ENCODE peak calls at places on chromosome 20, in ten cellular contexts. F is mesendoderm; J is HFFc6; Z is cardiac septum; A is effector CD8-positive, alpha-beta T cell; T is naive thymus-derived CD8-positive, alpha-beta T cell; U is T1000; B is stimulated activated CD4-positive, alpha-beta T cell treated with anti-CD3 and anti-CD28 coated beads, Interleukin-2, amount 100 ng/mL, for 48 hours; R is GM03348; M is A549. X is an unnamed sample.
A peak's percentile ranks its signal among the peaks of the same experiment; 100 is the strongest.

GRCh38 chr20:31819083-31819784 is at the start of gene MYLK2:
- DNase-seq in F (no peak), J (no peak), Z (peak; percentile 74), A (no peak), T (no peak), U (no peak), B (no peak), R (no peak), M (no peak), X (no peak)

GRCh38 chr20:48584391-48585249 is 243.2 kb downstream of the PREX1 start:
- DNase-seq in F (no peak), J (no peak), Z (peak; percentile 19), A (no peak), T (no peak), U (no peak), B (no peak), R (no peak), M (no peak), X (no peak)

GRCh38 chr20:57688295-57688694 is 21.5 kb downstream of the PMEPA1 start:
- DNase-seq in F (no peak), J (no peak), Z (no peak), A (no peak), T (no peak), U (no peak), B (no peak), R (no peak), M (no peak), X (no peak)

GRCh38 chr20:61775423-61775822 is 290.3 kb downstream of the TAF4 start:
- DNase-seq in F (no peak), J (no peak), Z (no peak), A (no peak), T (no peak), U (no peak), B (no peak), R (no peak), M (no peak), X (no peak)

GRCh38 chr20:14775778-14776177 is 438.4 kb upstream of the FLRT3 start:
- DNase-seq in F (no peak), J (no peak), Z (no peak), A (no peak), T (no peak), U (peak; percentile 16), B (no peak), R (peak; percentile 15), M (no peak), X (no peak)

GRCh38 chr20:54062812-54063280 is 7.5 kb downstream of the BCAS1 start:
- DNase-seq in F (peak; percentile 57), J (peak; percentile 48), Z (no peak), A (no peak), T (no peak), U (no peak), B (no peak), R (peak; percentile 72), M (peak; percentile 62), X (no peak)

GRCh38 chr20:52303281-52303950 is 111.8 kb upstream of the ZFP64 start:
- DNase-seq in F (no peak), J (no peak), Z (no peak), A (no peak), T (no peak), U (no peak), B (peak; percentile 32), R (no peak), M (no peak), X (no peak)

GRCh38 chr20:46757754-46758678 is 48.6 kb downstream of the SLC2A10 start:
- DNase-seq in F (peak; percentile 66), J (peak; percentile 31), Z (no peak), A (peak; percentile 22), T (peak; percentile 43), U (peak; percentile 44), B (peak; percentile 45), R (peak; percentile 80), M (peak; percentile 70), X (peak; percentile 33)

GRCh38 chr20:57654998-57655811 is 35.0 kb upstream of the ZBP1 start:
- DNase-seq in F (peak; percentile 46), J (no peak), Z (peak; percentile 70), A (no peak), T (no peak), U (no peak), B (no peak), R (peak; percentile 7), M (peak; percentile 19), X (no peak)

GRCh38 chr20:33262658-33263065 is 20.4 kb upstream of the BPIFB1 start:
- DNase-seq in F (peak; percentile 82), J (peak; percentile 51), Z (no peak), A (no peak), T (no peak), U (no peak), B (no peak), R (peak; percentile 53), M (no peak), X (no peak)

GRCh38 chr20:36606171-36607116 is 865 bp downstream of the RAB5IF start:
- DNase-seq in F (peak; percentile 75), J (no peak), Z (no peak), A (no peak), T (no peak), U (no peak), B (no peak), R (peak; percentile 36), M (no peak), X (no peak)

GRCh38 chr20:5845686-5846651 is 95.8 kb downstream of the SHLD1 start:
- DNase-seq in F (peak; percentile 47), J (peak; percentile 45), Z (no peak), A (no peak), T (no peak), U (no peak), B (no peak), R (no peak), M (no peak), X (no peak)

GRCh38 chr20:33521461-33521860 is 31.6 kb downstream of the CBFA2T2 start:
- DNase-seq in F (no peak), J (no peak), Z (no peak), A (no peak), T (no peak), U (no peak), B (no peak), R (no peak), M (no peak), X (no peak)

GRCh38 chr20:39072653-39073052 is 110.5 kb downstream of the DHX35 start:
- DNase-seq in F (no peak), J (no peak), Z (no peak), A (no peak), T (no peak), U (no peak), B (no peak), R (no peak), M (no peak), X (no peak)

GRCh38 chr20:20427202-20427864 is 59.4 kb downstream of the INSM1 start:
- DNase-seq in F (no peak), J (no peak), Z (no peak), A (no peak), T (no peak), U (no peak), B (no peak), R (no peak), M (no peak), X (no peak)

GRCh38 chr20:41072099-41072798 is 43.6 kb downstream of the TOP1 start:
- DNase-seq in F (no peak), J (peak; percentile 80), Z (no peak), A (no peak), T (no peak), U (peak; percentile 18), B (no peak), R (peak; percentile 75), M (no peak), X (no peak)

GRCh38 chr20:35511814-35512420 is 17.5 kb downstream of the C20orf173 start:
- DNase-seq in F (peak; percentile 46), J (peak; percentile 42), Z (no peak), A (no peak), T (no peak), U (no peak), B (no peak), R (peak; percentile 56), M (peak; percentile 34), X (no peak)

GRCh38 chr20:63690898-63691710 is 5.3 kb upstream of the TNFRSF6B start:
- DNase-seq in F (no peak), J (no peak), Z (no peak), A (no peak), T (no peak), U (no peak), B (no peak), R (no peak), M (no peak), X (no peak)

GRCh38 chr20:31841928-31842327 is 3.5 kb downstream of the FOXS1 start:
- DNase-seq in F (no peak), J (peak; percentile 59), Z (no peak), A (no peak), T (no peak), U (peak; percentile 46), B (no peak), R (peak; percentile 68), M (no peak), X (no peak)

X was measured in memory B cell.